ENCODE peak calls at places on chromosome 19, in six cellular contexts. H, T, O, Q, V and R are unnamed samples.

GRCh38 chr19:11736696-11737095 is 2.0 kb downstream of the ZNF823 start:
- DNase-seq in Q (peak; percentile 3), V (peak; percentile 84), T (peak; percentile 15), O (no peak), H (peak; percentile 27), R (peak; percentile 89)

GRCh38 chr19:48713041-48713863 is 6.3 kb downstream of the MAMSTR start:
- DNase-seq in V (peak; percentile 67), Q (peak; percentile 84), O (no peak), T (peak; percentile 27), H (peak; percentile 56), R (no peak)

GRCh38 chr19:36772341-36773222 is at the start of gene ZNF850:
- DNase-seq in T (peak; percentile 94), Q (peak; percentile 98), V (peak; percentile 92), H (peak; percentile 96), O (peak; percentile 92), R (peak; percentile 98)

GRCh38 chr19:54026656-54027055 is 35.2 kb downstream of the CACNG6 start:
- DNase-seq in Q (no peak), H (no peak), O (no peak), T (no peak), V (no peak), R (no peak)

GRCh38 chr19:8149261-8150094 is at the start of gene FBN3:
- DNase-seq in H (peak; percentile 58), Q (peak; percentile 79), V (no peak), O (no peak), T (no peak), R (no peak)

GRCh38 chr19:3353493-3353892 is 12.9 kb upstream of the NFIC start:
- DNase-seq in Q (no peak), O (no peak), V (no peak), H (no peak), T (no peak), R (no peak)

GRCh38 chr19:32453736-32454135 is 48.2 kb downstream of the DPY19L3 start:
- DNase-seq in O (peak; percentile 21), Q (no peak), T (no peak), H (no peak), V (no peak), R (no peak)

GRCh38 chr19:18297308-18297707 is 15.9 kb upstream of the JUND start:
- DNase-seq in T (no peak), V (no peak), H (no peak), Q (no peak), O (no peak), R (no peak)

GRCh38 chr19:13119654-13120053 is 1.6 kb downstream of the NACC1 start:
- DNase-seq in O (no peak), V (no peak), H (no peak), Q (no peak), T (peak; percentile 32), R (no peak)

GRCh38 chr19:54164369-54165068 is 5.0 kb upstream of the LENG1 start:
- DNase-seq in O (peak; percentile 84), V (peak; percentile 89), Q (peak; percentile 97), T (peak; percentile 60), H (peak; percentile 89), R (no peak)

GRCh38 chr19:52963229-52963760 is 614 bp upstream of the ZNF816 start:
- DNase-seq in V (no peak), Q (peak; percentile 53), H (peak; percentile 44), O (no peak), T (no peak), R (no peak)

GRCh38 chr19:48436586-48436985 is 9.2 kb upstream of the GRWD1 start:
- DNase-seq in V (no peak), H (no peak), T (no peak), Q (no peak), O (no peak), R (no peak)

GRCh38 chr19:18590273-18591272 is 2.0 kb downstream of the REX1BD start:
- DNase-seq in O (no peak), H (peak; percentile 79), T (peak; percentile 82), V (peak; percentile 94), Q (peak; percentile 99), R (peak; percentile 93)

GRCh38 chr19:33310606-33311325 is 8.4 kb upstream of the CEBPA start:
- DNase-seq in V (no peak), T (no peak), H (no peak), O (no peak), Q (peak; percentile 45), R (no peak)

GRCh38 chr19:39372047-39372802 is 18.7 kb downstream of the PAF1 start:
- DNase-seq in V (no peak), T (peak; percentile 97), Q (no peak), H (peak; percentile 39), O (peak; percentile 75), R (no peak)

GRCh38 chr19:32862741-32863140 is 6.8 kb downstream of the SLC7A9 start:
- DNase-seq in H (no peak), O (no peak), T (no peak), V (no peak), Q (no peak), R (no peak)

DNA sequence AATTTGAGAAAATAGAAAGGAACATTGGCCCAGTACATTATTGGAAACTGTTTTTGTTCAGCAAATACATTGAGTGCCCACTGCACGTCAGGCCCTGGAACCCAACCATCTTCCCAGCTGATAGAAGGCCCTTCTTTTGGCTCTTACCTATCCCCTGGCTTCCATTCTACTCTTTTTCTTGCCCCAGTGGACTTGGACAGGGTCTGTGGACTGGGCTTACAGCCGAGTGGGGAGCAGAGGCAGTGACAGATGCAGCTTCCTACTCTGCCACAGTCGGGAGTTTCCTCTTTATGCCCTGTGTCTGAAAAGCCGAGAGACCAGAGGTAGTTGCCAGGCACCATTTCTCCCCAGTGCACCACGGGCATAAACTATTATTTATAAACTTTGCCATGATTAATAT is 70.4 kb downstream of the ARHGAP35 start:
- DNase-seq in V (no peak), O (no peak), H (no peak), T (no peak), Q (no peak), R (no peak)
- H3K79me2 ChIP-seq in V (peaks cover 64% of the 10 kb centered on the region), O (peaks cover 56% of the 10 kb centered on the region), H (peaks cover 100% of the 10 kb centered on the region), T (peaks cover 34% of the 10 kb centered on the region), Q (peaks cover 93% of the 10 kb centered on the region), R (peaks cover 98% of the 10 kb centered on the region)

GRCh38 chr19:34381399-34382251 is 16.6 kb downstream of the GPI start:
- DNase-seq in V (no peak), O (no peak), H (no peak), Q (no peak), T (no peak), R (no peak)

GRCh38 chr19:34386645-34387445 is 17.4 kb upstream of the PDCD2L start:
- DNase-seq in V (no peak), T (no peak), H (no peak), O (no peak), Q (no peak), R (no peak)

GRCh38 chr19:34380639-34381241 is 15.7 kb downstream of the GPI start:
- DNase-seq in Q (no peak), O (no peak), T (no peak), V (no peak), H (no peak), R (no peak)

GRCh38 chr19:34383599-34383998 is 18.6 kb downstream of the GPI start:
- DNase-seq in H (no peak), Q (no peak), O (no peak), V (no peak), T (no peak), R (no peak)

GRCh38 chr19:34382471-34382870 is 17.5 kb downstream of the GPI start:
- DNase-seq in H (no peak), O (no peak), T (no peak), Q (no peak), V (no peak), R (no peak)
- H3K36me3 ChIP-seq in H (no peaks in the 10 kb centered on the region), O (peaks cover 22% of the 10 kb centered on the region), T (peaks cover 40% of the 10 kb centered on the region), Q (peaks cover 33% of the 10 kb centered on the region), V (peaks cover 95% of the 10 kb centered on the region), R (peaks cover 89% of the 10 kb centered on the region)

GRCh38 chr19:6417713-6418561 is 6.7 kb downstream of the KHSRP start:
- DNase-seq in V (no peak), O (peak; percentile 7), T (peak; percentile 13), Q (peak; percentile 48), H (no peak), R (peak; percentile 38)
- H3K79me2 ChIP-seq in V (peaks cover 43% of the 10 kb centered on the region), O (peaks cover 44% of the 10 kb centered on the region), T (peaks cover 43% of the 10 kb centered on the region), Q (peaks cover 48% of the 10 kb centered on the region), H (peaks cover 53% of the 10 kb centered on the region), R (peaks cover 33% of the 10 kb centered on the region)

GRCh38 chr19:4443966-4444764 is 13.4 kb downstream of the UBXN6 start:
- DNase-seq in Q (no peak), O (no peak), T (no peak), H (no peak), V (no peak), R (no peak)

GRCh38 chr19:4442846-4443146 is 14.8 kb downstream of the UBXN6 start:
- DNase-seq in V (no peak), H (no peak), Q (no peak), T (no peak), O (no peak), R (no peak)

GRCh38 chr19:4444765-4445741 is 12.5 kb downstream of the UBXN6 start:
- DNase-seq in T (no peak), H (no peak), Q (no peak), V (no peak), O (no peak), R (no peak)

GRCh38 chr19:4441994-4442845 is 15.4 kb downstream of the UBXN6 start:
- DNase-seq in T (no peak), H (no peak), O (no peak), V (no peak), Q (no peak), R (no peak)

GRCh38 chr19:4443188-4443587 is 14.4 kb downstream of the UBXN6 start:
- DNase-seq in V (no peak), Q (no peak), O (no peak), T (no peak), H (no peak), R (no peak)
- H3K36me3 ChIP-seq in V (peaks cover 86% of the 10 kb centered on the region), Q (peaks cover 18% of the 10 kb centered on the region), O (peaks cover 10% of the 10 kb centered on the region), T (peaks cover 37% of the 10 kb centered on the region), H (no peaks in the 10 kb centered on the region), R (peaks cover 19% of the 10 kb centered on the region)

DNA sequence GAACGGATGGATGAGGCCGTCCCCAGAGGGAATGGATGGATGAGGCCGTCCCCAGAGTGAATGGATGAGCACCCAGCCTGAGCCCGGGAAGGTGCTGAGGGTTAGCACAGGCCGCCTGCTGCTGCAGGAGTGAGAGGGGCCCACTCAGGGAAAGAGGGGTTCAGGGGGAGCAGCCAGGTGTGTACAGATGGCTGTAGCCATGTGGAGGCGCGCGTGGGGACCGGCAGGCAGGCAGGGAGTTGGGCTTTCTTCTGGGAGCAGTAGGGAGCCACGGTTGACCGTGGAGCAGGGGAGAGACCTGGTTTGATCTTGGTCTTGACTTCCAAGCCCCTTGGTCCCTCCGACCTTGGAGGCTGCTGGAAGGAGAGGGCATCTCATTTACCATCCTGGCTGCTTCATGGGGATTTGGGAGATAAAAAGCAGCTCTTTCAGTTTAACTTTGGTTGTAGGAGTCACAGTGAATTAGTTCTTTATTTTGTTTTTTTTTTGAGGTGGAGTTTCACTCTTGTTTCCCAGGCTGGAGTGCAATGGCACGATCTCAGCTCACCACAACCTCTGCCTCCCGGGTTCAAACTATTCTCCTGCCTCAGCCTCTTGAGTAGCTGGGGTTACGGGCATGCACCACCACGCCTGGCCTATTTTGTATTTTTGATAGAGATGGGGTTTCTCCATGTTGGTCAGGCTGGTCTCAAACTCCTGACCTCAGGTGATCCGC is 24.7 kb downstream of the ARID3A start:
- DNase-seq in H (no peak), T (no peak), O (no peak), V (no peak), Q (no peak), R (no peak)
- H3K79me2 ChIP-seq in H (peaks cover 92% of the 10 kb centered on the region), T (peaks cover 24% of the 10 kb centered on the region), O (no peaks in the 10 kb centered on the region), V (peaks cover 83% of the 10 kb centered on the region), Q (peaks cover 46% of the 10 kb centered on the region), R (no peaks in the 10 kb centered on the region)